ENCODE peak calls at places on chromosomes 7 and 10, in seven cellular contexts. Z is cardiac muscle cell, R is bronchial epithelial cell, Y is brain microvascular endothelial cell, I is GM23338, X is ovary, K is neural progenitor cell. L is an unnamed sample.

GRCh38 chr10:44650576-44651394 is 260.4 kb upstream of the TMEM72 start:
- DNase-seq in Y (no peak), K (no peak), R (no peak), I (no peak), Z (peak; percentile 43), X (no peak), L (no peak)

GRCh38 chr10:520402-520787 is 169.1 kb downstream of the DIP2C start:
- DNase-seq in K (peak; percentile 36), R (peak; percentile 79), I (no peak), Z (peak; percentile 49), Y (no peak), X (peak; percentile 57), L (no peak)

GRCh38 chr10:113159563-113159962 is 209.5 kb downstream of the TCF7L2 start:
- DNase-seq in I (no peak), Z (no peak), X (no peak), K (no peak), Y (no peak), R (no peak), L (no peak)

GRCh38 chr10:34994565-34995142 is 95.5 kb downstream of the CUL2 start:
- DNase-seq in R (peak; percentile 87), K (peak; percentile 85), Z (peak; percentile 87), Y (peak; percentile 56), X (peak; percentile 34), I (peak; percentile 99), L (no peak)

GRCh38 chr7:24504040-24504439 is 69.2 kb upstream of the PALS2 start:
- DNase-seq in I (no peak), Z (no peak), K (no peak), Y (no peak), X (no peak), R (no peak), L (no peak)

GRCh38 chr10:4391683-4392082 is 434.3 kb upstream of the AKR1E2 start:
- DNase-seq in Z (peak; percentile 32), K (no peak), X (no peak), Y (no peak), R (peak; percentile 7), I (peak; percentile 56), L (no peak)

GRCh38 chr7:16668049-16668858 is 22.3 kb downstream of the BZW2 start:
- DNase-seq in I (peak; percentile 40), R (peak; percentile 100), X (peak; percentile 45), Z (peak; percentile 99), K (no peak), Y (peak; percentile 99), L (peak; percentile 99)

GRCh38 chr10:3043512-3044368 is 23.6 kb upstream of the PFKP start:
- DNase-seq in Z (peak; percentile 78), I (peak; percentile 86), X (no peak), K (peak; percentile 89), Y (peak; percentile 72), R (peak; percentile 63), L (no peak)

GRCh38 chr10:77230194-77230593 is 407.4 kb downstream of the KCNMA1 start:
- DNase-seq in R (peak; percentile 50), X (no peak), Y (no peak), K (no peak), I (no peak), Z (peak; percentile 51), L (peak; percentile 88)

GRCh38 chr10:131996508-131997365 is 15.0 kb upstream of the BNIP3 start:
- DNase-seq in Z (no peak), I (no peak), Y (no peak), R (no peak), X (no peak), K (no peak), L (no peak)

GRCh38 chr7:40093631-40094350 is 40.6 kb downstream of the MPLKIP start:
- DNase-seq in Z (no peak), K (no peak), I (no peak), R (no peak), X (no peak), Y (no peak), L (no peak)

GRCh38 chr7:47978790-47979144 is 648 bp downstream of the HUS1 start:
- DNase-seq in Z (no peak), K (no peak), I (no peak), R (no peak), Y (no peak), X (no peak), L (no peak)

GRCh38 chr7:47979145-47979831 is at the start of gene HUS1:
- DNase-seq in Z (peak; percentile 93), X (peak; percentile 82), K (peak; percentile 94), R (peak; percentile 66), I (peak; percentile 98), Y (peak; percentile 76), L (peak; percentile 33)

GRCh38 chr7:47968852-47969774 is 10.3 kb downstream of the HUS1 start:
- DNase-seq in K (peak; percentile 86), R (peak; percentile 44), Y (peak; percentile 71), X (peak; percentile 25), I (peak; percentile 85), Z (peak; percentile 78), L (no peak)

GRCh38 chr7:47970750-47971149 is 8.7 kb downstream of the HUS1 start:
- DNase-seq in Z (no peak), Y (no peak), R (no peak), I (no peak), K (no peak), X (no peak), L (no peak)

DNA sequence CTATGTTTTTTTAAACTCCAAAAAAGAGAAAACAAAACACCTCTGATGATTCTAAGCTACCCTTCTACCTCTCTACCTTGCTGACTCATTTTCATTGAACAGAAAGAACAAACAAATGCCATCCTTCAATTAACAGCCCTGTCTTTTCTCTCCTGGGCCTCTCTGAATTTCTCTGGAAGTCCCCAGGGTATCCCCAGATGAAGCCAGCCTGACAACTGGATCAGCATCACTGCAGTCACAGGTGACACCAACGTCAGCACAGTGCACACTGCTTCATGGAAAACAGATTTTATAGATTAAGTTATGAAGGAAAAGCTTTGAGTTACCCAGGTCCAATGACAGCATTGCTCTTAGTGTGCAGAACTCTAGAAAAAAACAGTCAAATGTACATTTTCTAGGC is 5.7 kb downstream of the HUS1 start:
- DNase-seq in X (no peak), K (no peak), Z (no peak), I (no peak), Y (no peak), R (no peak), L (no peak)
- H3K36me3 ChIP-seq in X (no peaks in the 10 kb centered on the region), K (peaks cover 22% of the 10 kb centered on the region), Z (peaks cover 41% of the 10 kb centered on the region), I (peaks cover 54% of the 10 kb centered on the region), Y (peaks cover 45% of the 10 kb centered on the region), R (peaks cover 18% of the 10 kb centered on the region), L (peaks cover 18% of the 10 kb centered on the region)

GRCh38 chr7:95389516-95389915 is 6.7 kb downstream of the PON3 start:
- DNase-seq in K (no peak), R (no peak), X (no peak), Y (no peak), Z (no peak), I (no peak), L (no peak)
- H3K4me3 ChIP-seq in K (no peak overlapping the region), R (no peak overlapping the region), X (no peak overlapping the region), Y (no peak overlapping the region), Z (no peak overlapping the region), I (no peak overlapping the region), L (no peak overlapping the region)

DNA sequence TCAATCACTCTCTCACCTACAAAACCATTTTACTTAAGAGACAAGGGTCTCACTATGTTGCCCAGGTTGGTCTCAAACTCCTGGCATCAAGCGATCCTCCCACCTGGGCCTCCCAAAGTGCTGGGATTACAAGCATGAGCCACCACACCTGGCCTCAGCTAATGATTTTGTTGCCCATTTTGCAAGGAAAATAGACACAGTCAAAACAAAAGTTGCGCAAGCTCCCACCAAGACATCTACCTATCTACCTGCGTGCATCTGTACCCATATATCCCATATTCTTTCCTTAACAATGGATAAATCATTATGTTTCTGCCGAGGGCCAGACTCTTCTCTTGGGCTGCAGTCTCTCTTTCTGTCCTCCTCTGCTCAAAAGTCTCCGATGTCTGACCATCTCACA is 67.3 kb downstream of the APBB1IP start:
- DNase-seq in K (no peak), I (no peak), Y (no peak), Z (no peak), X (no peak), R (no peak), L (no peak)
- H3K36me3 ChIP-seq in K (no peaks in the 10 kb centered on the region), I (no peaks in the 10 kb centered on the region), Y (no peaks in the 10 kb centered on the region), Z (no peaks in the 10 kb centered on the region), X (no peaks in the 10 kb centered on the region), R (no peaks in the 10 kb centered on the region), L (peaks cover 2% of the 10 kb centered on the region)

GRCh38 chr7:142616842-142617241 is 132.4 kb upstream of the PRSS1 start:
- DNase-seq in X (no peak), I (no peak), Y (no peak), Z (no peak), K (no peak), R (no peak), L (no peak)

GRCh38 chr7:142614116-142614515 is 135.2 kb upstream of the PRSS1 start:
- DNase-seq in X (no peak), Z (no peak), Y (no peak), I (no peak), R (peak; percentile 40), K (no peak), L (no peak)

GRCh38 chr7:142612264-142612881 is 136.9 kb upstream of the PRSS1 start:
- DNase-seq in K (no peak), R (no peak), Z (peak; percentile 53), X (no peak), I (no peak), Y (peak; percentile 40), L (no peak)

GRCh38 chr7:142616121-142616643 is 133.1 kb upstream of the PRSS1 start:
- DNase-seq in X (no peak), Y (no peak), Z (no peak), R (no peak), I (no peak), K (no peak), L (no peak)

GRCh38 chr7:142615508-142615907 is 133.8 kb upstream of the PRSS1 start:
- DNase-seq in Y (no peak), R (no peak), I (no peak), K (no peak), Z (no peak), X (no peak), L (no peak)
- H3K4me3 ChIP-seq in Y (no peak overlapping the region), R (no peak overlapping the region), I (no peak overlapping the region), K (no peak overlapping the region), Z (no peak overlapping the region), X (no peak overlapping the region), L (no peak overlapping the region)

DNA sequence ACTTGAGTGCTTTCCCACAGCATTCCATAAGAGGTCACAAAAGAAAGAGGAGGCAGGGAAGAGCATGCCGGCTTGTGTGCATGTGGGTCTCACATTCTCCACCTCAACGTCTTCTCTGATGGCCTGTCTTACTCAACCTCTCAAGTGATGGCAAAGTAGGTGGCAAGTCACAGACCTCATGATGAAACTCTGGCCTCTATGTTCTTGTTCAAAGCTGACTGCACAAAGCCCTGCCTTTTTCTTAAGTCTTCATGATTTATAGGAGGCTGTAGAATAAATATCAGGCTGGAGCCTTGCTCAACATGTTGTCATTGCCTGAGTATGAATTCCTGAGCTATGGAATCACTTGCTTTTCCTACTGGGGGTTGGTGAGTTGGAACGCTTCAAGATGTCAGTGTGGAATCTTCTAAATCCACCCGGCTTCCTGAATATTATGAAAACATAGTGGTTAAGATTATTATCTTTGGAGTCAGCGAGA is 213.6 kb upstream of the INHBA start:
- DNase-seq in R (peak; percentile 94), I (no peak), Z (peak; percentile 95), K (no peak), X (no peak), Y (peak; percentile 96), L (peak; percentile 99)
- H3K36me3 ChIP-seq in R (no peaks in the 10 kb centered on the region), I (no peaks in the 10 kb centered on the region), Z (no peaks in the 10 kb centered on the region), K (no peaks in the 10 kb centered on the region), X (no peaks in the 10 kb centered on the region), Y (no peaks in the 10 kb centered on the region), L (no peaks in the 10 kb centered on the region)